ENCODE peak calls at places on chromosomes 13 and 19, in nine cellular contexts. One of them, this sample, is unnamed. For H3K4me1 and H3K9me3, the result is how much of the 10 kb centered on the place peaks cover.

GRCh38 chr13:32284927-32285632 is 30.1 kb downstream of the ZAR1L start:
- DNase-seq in iPS DF 6.9: no peak
- DNase-seq in body of pancreas: peak
- DNase-seq in psoas muscle: no peak
- DNase-seq in cardiac muscle cell: peak
- DNase-seq in CD8-positive, alpha-beta T cell: no peak
- DNase-seq in CD4-positive, alpha-beta memory T cell: no peak
- DNase-seq in heart left ventricle: peak
- DNase-seq in stomach: peak
- DNase-seq in this sample: no peak

GRCh38 chr19:13846533-13847032 is 30.4 kb upstream of the NANOS3 start:
- DNase-seq in iPS DF 6.9: no peak
- DNase-seq in body of pancreas: peak
- DNase-seq in psoas muscle: peak
- DNase-seq in cardiac muscle cell: peak
- DNase-seq in CD8-positive, alpha-beta T cell: peak
- DNase-seq in CD4-positive, alpha-beta memory T cell: peak
- DNase-seq in heart left ventricle: peak
- DNase-seq in stomach: peak
- DNase-seq in this sample: peak

GRCh38 chr19:33472696-33473624 is 48.6 kb downstream of the PEPD start:
- DNase-seq in iPS DF 6.9: no peak
- DNase-seq in body of pancreas: no peak
- DNase-seq in psoas muscle: no peak
- DNase-seq in cardiac muscle cell: no peak
- DNase-seq in CD8-positive, alpha-beta T cell: no peak
- DNase-seq in CD4-positive, alpha-beta memory T cell: no peak
- DNase-seq in heart left ventricle: no peak
- DNase-seq in stomach: no peak
- DNase-seq in this sample: no peak

GRCh38 chr13:113618455-113618854 is 33.9 kb downstream of the TFDP1 start:
- DNase-seq in iPS DF 6.9: no peak
- DNase-seq in body of pancreas: no peak
- DNase-seq in psoas muscle: no peak
- DNase-seq in cardiac muscle cell: no peak
- DNase-seq in CD8-positive, alpha-beta T cell: no peak
- DNase-seq in CD4-positive, alpha-beta memory T cell: no peak
- DNase-seq in heart left ventricle: no peak
- DNase-seq in stomach: no peak
- DNase-seq in this sample: no peak

GRCh38 chr19:55467236-55468053 is 2.9 kb upstream of the C19orf85 start:
- DNase-seq in iPS DF 6.9: no peak
- DNase-seq in body of pancreas: peak
- DNase-seq in psoas muscle: peak
- DNase-seq in cardiac muscle cell: peak
- DNase-seq in CD8-positive, alpha-beta T cell: peak
- DNase-seq in CD4-positive, alpha-beta memory T cell: no peak
- DNase-seq in heart left ventricle: peak
- DNase-seq in stomach: peak
- DNase-seq in this sample: peak

GRCh38 chr13:32426191-32426980 is 1.5 kb downstream of the N4BP2L1 start:
- DNase-seq in iPS DF 6.9: no peak
- DNase-seq in body of pancreas: peak
- DNase-seq in psoas muscle: no peak
- DNase-seq in cardiac muscle cell: no peak
- DNase-seq in CD8-positive, alpha-beta T cell: peak
- DNase-seq in CD4-positive, alpha-beta memory T cell: peak
- DNase-seq in heart left ventricle: no peak
- DNase-seq in stomach: no peak
- DNase-seq in this sample: peak

GRCh38 chr13:110812869-110813645 is 99.6 kb downstream of the ING1 start:
- DNase-seq in iPS DF 6.9: no peak
- DNase-seq in body of pancreas: no peak
- DNase-seq in psoas muscle: no peak
- DNase-seq in cardiac muscle cell: no peak
- DNase-seq in CD8-positive, alpha-beta T cell: no peak
- DNase-seq in CD4-positive, alpha-beta memory T cell: no peak
- DNase-seq in heart left ventricle: peak
- DNase-seq in stomach: no peak
- DNase-seq in this sample: no peak

GRCh38 chr19:41701401-41702075 is 6.9 kb upstream of the CEACAM5 start:
- DNase-seq in iPS DF 6.9: no peak
- DNase-seq in body of pancreas: peak
- DNase-seq in psoas muscle: no peak
- DNase-seq in cardiac muscle cell: no peak
- DNase-seq in CD8-positive, alpha-beta T cell: no peak
- DNase-seq in CD4-positive, alpha-beta memory T cell: no peak
- DNase-seq in heart left ventricle: no peak
- DNase-seq in stomach: peak
- DNase-seq in this sample: no peak

GRCh38 chr13:77022341-77022740 is 4.6 kb downstream of the FBXL3 start:
- DNase-seq in iPS DF 6.9: no peak
- DNase-seq in body of pancreas: no peak
- DNase-seq in psoas muscle: no peak
- DNase-seq in cardiac muscle cell: no peak
- DNase-seq in CD8-positive, alpha-beta T cell: no peak
- DNase-seq in CD4-positive, alpha-beta memory T cell: no peak
- DNase-seq in heart left ventricle: no peak
- DNase-seq in stomach: no peak
- DNase-seq in this sample: no peak

GRCh38 chr19:1213391-1214286 is 8.1 kb downstream of the STK11 start:
- DNase-seq in iPS DF 6.9: no peak
- DNase-seq in body of pancreas: peak
- DNase-seq in psoas muscle: peak
- DNase-seq in cardiac muscle cell: no peak
- DNase-seq in CD8-positive, alpha-beta T cell: no peak
- DNase-seq in CD4-positive, alpha-beta memory T cell: peak
- DNase-seq in heart left ventricle: peak
- DNase-seq in stomach: peak
- DNase-seq in this sample: peak
- H3K4me1 ChIP-seq in iPS DF 6.9: under half
- H3K4me1 ChIP-seq in body of pancreas: half or more
- H3K4me1 ChIP-seq in psoas muscle: half or more
- H3K4me1 ChIP-seq in cardiac muscle cell: under half
- H3K4me1 ChIP-seq in CD8-positive, alpha-beta T cell: under half
- H3K4me1 ChIP-seq in CD4-positive, alpha-beta memory T cell: half or more
- H3K4me1 ChIP-seq in heart left ventricle: half or more
- H3K4me1 ChIP-seq in stomach: half or more
- H3K4me1 ChIP-seq in this sample: under half

GRCh38 chr19:37127999-37128820 is 44.3 kb downstream of the ZNF585A start:
- DNase-seq in iPS DF 6.9: no peak
- DNase-seq in body of pancreas: no peak
- DNase-seq in psoas muscle: no peak
- DNase-seq in cardiac muscle cell: no peak
- DNase-seq in CD8-positive, alpha-beta T cell: no peak
- DNase-seq in CD4-positive, alpha-beta memory T cell: no peak
- DNase-seq in heart left ventricle: no peak
- DNase-seq in stomach: no peak
- DNase-seq in this sample: no peak
- H3K9me3 ChIP-seq in iPS DF 6.9: under half
- H3K9me3 ChIP-seq in body of pancreas: under half
- H3K9me3 ChIP-seq in psoas muscle: half or more
- H3K9me3 ChIP-seq in cardiac muscle cell: under half
- H3K9me3 ChIP-seq in CD8-positive, alpha-beta T cell: half or more
- H3K9me3 ChIP-seq in CD4-positive, alpha-beta memory T cell: under half
- H3K9me3 ChIP-seq in heart left ventricle: half or more
- H3K9me3 ChIP-seq in stomach: half or more
- H3K9me3 ChIP-seq in this sample: half or more

GRCh38 chr19:34831714-34832113 is 58.7 kb upstream of the ZNF599 start:
- DNase-seq in iPS DF 6.9: no peak
- DNase-seq in body of pancreas: no peak
- DNase-seq in psoas muscle: no peak
- DNase-seq in cardiac muscle cell: no peak
- DNase-seq in CD8-positive, alpha-beta T cell: no peak
- DNase-seq in CD4-positive, alpha-beta memory T cell: no peak
- DNase-seq in heart left ventricle: no peak
- DNase-seq in stomach: no peak
- DNase-seq in this sample: no peak
- H3K4me1 ChIP-seq in iPS DF 6.9: under half
- H3K4me1 ChIP-seq in body of pancreas: under half
- H3K4me1 ChIP-seq in psoas muscle: under half
- H3K4me1 ChIP-seq in cardiac muscle cell: under half
- H3K4me1 ChIP-seq in CD8-positive, alpha-beta T cell: under half
- H3K4me1 ChIP-seq in CD4-positive, alpha-beta memory T cell: under half
- H3K4me1 ChIP-seq in heart left ventricle: under half
- H3K4me1 ChIP-seq in stomach: under half
- H3K4me1 ChIP-seq in this sample: under half

GRCh38 chr19:52451241-52451640 is 2.1 kb upstream of the ZNF578 start:
- DNase-seq in iPS DF 6.9: no peak
- DNase-seq in body of pancreas: no peak
- DNase-seq in psoas muscle: no peak
- DNase-seq in cardiac muscle cell: no peak
- DNase-seq in CD8-positive, alpha-beta T cell: no peak
- DNase-seq in CD4-positive, alpha-beta memory T cell: no peak
- DNase-seq in heart left ventricle: no peak
- DNase-seq in stomach: no peak
- DNase-seq in this sample: no peak

GRCh38 chr19:52453324-52454094 is at the start of gene ZNF578:
- DNase-seq in iPS DF 6.9: peak
- DNase-seq in body of pancreas: peak
- DNase-seq in psoas muscle: peak
- DNase-seq in cardiac muscle cell: peak
- DNase-seq in CD8-positive, alpha-beta T cell: peak
- DNase-seq in CD4-positive, alpha-beta memory T cell: peak
- DNase-seq in heart left ventricle: peak
- DNase-seq in stomach: peak
- DNase-seq in this sample: peak
- H3K9me3 ChIP-seq in iPS DF 6.9: under half
- H3K9me3 ChIP-seq in body of pancreas: under half
- H3K9me3 ChIP-seq in psoas muscle: under half
- H3K9me3 ChIP-seq in cardiac muscle cell: under half
- H3K9me3 ChIP-seq in CD8-positive, alpha-beta T cell: under half
- H3K9me3 ChIP-seq in CD4-positive, alpha-beta memory T cell: under half
- H3K9me3 ChIP-seq in heart left ventricle: under half
- H3K9me3 ChIP-seq in stomach: half or more
- H3K9me3 ChIP-seq in this sample: under half

This sample was measured in effector memory CD4-positive, alpha-beta T cell.